ENCODE peak calls at places on chromosome 2, in ten cellular contexts. Q is pancreas; R is left colon; C is RWPE2; W is CD4-positive, alpha-beta T cell; F is CD8-positive, alpha-beta T cell; I is sciatic nerve; K is activated T-cell treated with anti-CD3 and anti-CD28 coated beads, Interleukin-2, amount 50 U/mL, for 72 hours; D is stimulated activated naive CD8-positive, alpha-beta T cell treated with anti-CD3 and anti-CD28 coated beads, Interleukin-15, Interleukin-2, amounts not matched to agents 100 U/mL and 50 U/mL, for 24 hours; V is left lung. H is an unnamed sample.

GRCh38 chr2:211141646-211142045 is 585.2 kb downstream of the CPS1 start:
- ATAC-seq in Q (no peak), R (no peak), C (no peak), W (no peak), F (no peak), I (no peak), K (no peak), D (no peak), V (no peak), H (no peak)

GRCh38 chr2:42804338-42804737 is 12.0 kb upstream of the HAAO start:
- ATAC-seq in Q (no peak), R (no peak), C (no peak), W (no peak), F (no peak), I (no peak), K (no peak), D (no peak), V (peak), H (no peak)

GRCh38 chr2:119941981-119942513 is 70.8 kb upstream of the EPB41L5 start:
- ATAC-seq in Q (no peak), R (no peak), C (no peak), W (no peak), F (no peak), I (no peak), K (no peak), D (no peak), V (no peak), H (no peak)

GRCh38 chr2:105425936-105426625 is 27.2 kb upstream of the FHL2 start:
- ATAC-seq in Q (no peak), R (peak), C (no peak), W (no peak), F (no peak), I (no peak), K (no peak), D (no peak), V (no peak), H (peak)

GRCh38 chr2:121664713-121665112 is 15.5 kb upstream of the CLASP1 start:
- ATAC-seq in Q (no peak), R (no peak), C (peak), W (no peak), F (no peak), I (no peak), K (no peak), D (no peak), V (no peak), H (peak)

GRCh38 chr2:57516740-57517340 is 529.8 kb upstream of the VRK2 start:
- ATAC-seq in Q (peak), R (peak), C (peak), W (peak), F (no peak), I (peak), K (peak), D (no peak), V (peak), H (peak)

GRCh38 chr2:144374163-144374661 is 145.7 kb downstream of the ZEB2 start:
- ATAC-seq in Q (no peak), R (no peak), C (no peak), W (no peak), F (no peak), I (no peak), K (peak), D (peak), V (peak), H (no peak)

GRCh38 chr2:74250189-74250631 is 51.8 kb downstream of the MTHFD2 start:
- ATAC-seq in Q (peak), R (peak), C (peak), W (peak), F (peak), I (peak), K (peak), D (peak), V (peak), H (peak)

GRCh38 chr2:160474319-160474645 is 19.3 kb downstream of the RBMS1 start:
- ATAC-seq in Q (no peak), R (no peak), C (peak), W (peak), F (no peak), I (no peak), K (peak), D (no peak), V (no peak), H (no peak)

GRCh38 chr2:15980605-15981098 is 40.3 kb downstream of the MYCN start:
- ATAC-seq in Q (no peak), R (no peak), C (no peak), W (no peak), F (no peak), I (no peak), K (no peak), D (no peak), V (no peak), H (no peak)

GRCh38 chr2:88066543-88066942 is 1.1 kb upstream of the SMYD1 start:
- ATAC-seq in Q (no peak), R (no peak), C (no peak), W (no peak), F (no peak), I (no peak), K (no peak), D (no peak), V (no peak), H (peak)

GRCh38 chr2:84850471-84850870 is 30.4 kb downstream of the TRABD2A start:
- ATAC-seq in Q (no peak), R (no peak), C (no peak), W (no peak), F (no peak), I (no peak), K (no peak), D (no peak), V (no peak), H (no peak)

GRCh38 chr2:121790276-121790956 is 35.0 kb downstream of the TSN start:
- ATAC-seq in Q (no peak), R (peak), C (peak), W (no peak), F (no peak), I (no peak), K (peak), D (peak), V (peak), H (peak)

GRCh38 chr2:161239416-161240109 is 68.7 kb upstream of the PSMD14 start:
- ATAC-seq in Q (no peak), R (no peak), C (no peak), W (no peak), F (no peak), I (no peak), K (no peak), D (no peak), V (no peak), H (no peak)

GRCh38 chr2:180604077-180604476 is 376.3 kb upstream of the UBE2E3 start:
- ATAC-seq in Q (no peak), R (peak), C (peak), W (no peak), F (no peak), I (no peak), K (no peak), D (no peak), V (no peak), H (peak)

GRCh38 chr2:173008786-173009185 is 66.9 kb upstream of the MAP3K20 start:
- ATAC-seq in Q (no peak), R (no peak), C (no peak), W (no peak), F (no peak), I (no peak), K (no peak), D (no peak), V (no peak), H (no peak)

GRCh38 chr2:129929321-129930290 is 49.9 kb upstream of the RAB6C start:
- ATAC-seq in Q (peak), R (no peak), C (peak), W (no peak), F (no peak), I (peak), K (no peak), D (no peak), V (no peak), H (peak)

GRCh38 chr2:65361623-65362022 is 70.8 kb downstream of the SPRED2 start:
- ATAC-seq in Q (no peak), R (no peak), C (no peak), W (no peak), F (no peak), I (peak), K (peak), D (no peak), V (no peak), H (peak)

GRCh38 chr2:144449028-144449406 is 70.9 kb downstream of the ZEB2 start:
- ATAC-seq in Q (no peak), R (peak), C (no peak), W (no peak), F (peak), I (peak), K (no peak), D (no peak), V (no peak), H (no peak)

GRCh38 chr2:27762951-27763906 is 8.3 kb upstream of the MRPL33 start:
- ATAC-seq in Q (peak), R (no peak), C (no peak), W (no peak), F (no peak), I (no peak), K (no peak), D (no peak), V (no peak), H (peak)

GRCh38 chr2:181778621-181779195 is 98.4 kb upstream of the NEUROD1 start:
- ATAC-seq in Q (peak), R (no peak), C (no peak), W (no peak), F (no peak), I (no peak), K (no peak), D (no peak), V (no peak), H (peak)

GRCh38 chr2:156935611-156936010 is 321.9 kb upstream of the GALNT5 start:
- ATAC-seq in Q (no peak), R (no peak), C (peak), W (no peak), F (no peak), I (no peak), K (no peak), D (no peak), V (no peak), H (peak)

GRCh38 chr2:705971-706511 is 28.8 kb upstream of the TMEM18 start:
- ATAC-seq in Q (no peak), R (no peak), C (no peak), W (no peak), F (no peak), I (no peak), K (peak), D (peak), V (no peak), H (no peak)

GRCh38 chr2:43258547-43259156 is 32.2 kb upstream of the ZFP36L2 start:
- ATAC-seq in Q (no peak), R (no peak), C (no peak), W (no peak), F (no peak), I (no peak), K (no peak), D (no peak), V (no peak), H (no peak)

GRCh38 chr2:166106431-166107015 is 21.3 kb downstream of the SCN1A start:
- ATAC-seq in Q (no peak), R (no peak), C (no peak), W (no peak), F (no peak), I (no peak), K (no peak), D (no peak), V (no peak), H (peak)

GRCh38 chr2:31429759-31430438 is 15.4 kb upstream of the XDH start:
- ATAC-seq in Q (peak), R (peak), C (peak), W (peak), F (peak), I (no peak), K (peak), D (no peak), V (no peak), H (no peak)

GRCh38 chr2:74915743-74916142 is 42.7 kb upstream of the POLE4 start:
- ATAC-seq in Q (no peak), R (no peak), C (no peak), W (no peak), F (no peak), I (no peak), K (peak), D (peak), V (no peak), H (no peak)

GRCh38 chr2:120880381-120880780 is 144.7 kb downstream of the GLI2 start:
- ATAC-seq in Q (no peak), R (no peak), C (no peak), W (no peak), F (no peak), I (no peak), K (no peak), D (no peak), V (no peak), H (no peak)